ENCODE peak calls at places on chromosomes 4 and X, in nine cellular contexts. One of them, this sample, is unnamed.

GRCh38 chr4:38560340-38560739 is 103.7 kb upstream of the KLF3 start:
- DNase-seq in KBM-7: no peak
- DNase-seq in right lobe of liver: no peak
- DNase-seq in NCI-H2029: no peak
- DNase-seq in activated naive CD4-positive, alpha-beta T cell treated with Interleukin-2 at 50 U/mL for 16 hours: no peak
- DNase-seq in brain microvascular endothelial cell: no peak
- DNase-seq in body of pancreas: no peak
- DNase-seq in sciatic nerve: no peak
- DNase-seq in T47D: no peak
- DNase-seq in this sample: no peak

GRCh38 chr4:183580849-183581248 is 76.0 kb downstream of the ING2 start:
- DNase-seq in KBM-7: no peak
- DNase-seq in right lobe of liver: no peak
- DNase-seq in NCI-H2029: no peak
- DNase-seq in activated naive CD4-positive, alpha-beta T cell treated with Interleukin-2 at 50 U/mL for 16 hours: no peak
- DNase-seq in brain microvascular endothelial cell: no peak
- DNase-seq in body of pancreas: no peak
- DNase-seq in sciatic nerve: no peak
- DNase-seq in T47D: no peak
- DNase-seq in this sample: no peak

GRCh38 chr4:159227984-159228383 is 125.1 kb downstream of the RAPGEF2 start:
- DNase-seq in KBM-7: no peak
- DNase-seq in right lobe of liver: peak
- DNase-seq in NCI-H2029: no peak
- DNase-seq in activated naive CD4-positive, alpha-beta T cell treated with Interleukin-2 at 50 U/mL for 16 hours: no peak
- DNase-seq in brain microvascular endothelial cell: peak
- DNase-seq in body of pancreas: peak
- DNase-seq in sciatic nerve: peak
- DNase-seq in T47D: peak
- DNase-seq in this sample: no peak

GRCh38 chr4:88148560-88148959 is 9.9 kb downstream of the ABCG2 start:
- DNase-seq in KBM-7: no peak
- DNase-seq in right lobe of liver: no peak
- DNase-seq in NCI-H2029: no peak
- DNase-seq in activated naive CD4-positive, alpha-beta T cell treated with Interleukin-2 at 50 U/mL for 16 hours: no peak
- DNase-seq in brain microvascular endothelial cell: no peak
- DNase-seq in body of pancreas: no peak
- DNase-seq in sciatic nerve: no peak
- DNase-seq in T47D: no peak
- DNase-seq in this sample: no peak

GRCh38 chrX:8731579-8732395 is at the start of gene ANOS1:
- DNase-seq in KBM-7: no peak
- DNase-seq in right lobe of liver: peak
- DNase-seq in NCI-H2029: no peak
- DNase-seq in activated naive CD4-positive, alpha-beta T cell treated with Interleukin-2 at 50 U/mL for 16 hours: no peak
- DNase-seq in brain microvascular endothelial cell: no peak
- DNase-seq in body of pancreas: peak
- DNase-seq in sciatic nerve: peak
- DNase-seq in T47D: peak
- DNase-seq in this sample: no peak

GRCh38 chr4:88320780-88321373 is 36.5 kb upstream of the PPM1K start:
- DNase-seq in KBM-7: peak
- DNase-seq in right lobe of liver: no peak
- DNase-seq in NCI-H2029: no peak
- DNase-seq in activated naive CD4-positive, alpha-beta T cell treated with Interleukin-2 at 50 U/mL for 16 hours: peak
- DNase-seq in brain microvascular endothelial cell: peak
- DNase-seq in body of pancreas: no peak
- DNase-seq in sciatic nerve: no peak
- DNase-seq in T47D: peak
- DNase-seq in this sample: peak

GRCh38 chrX:15908891-15909290 is 54.3 kb upstream of the AP1S2 start:
- DNase-seq in KBM-7: no peak
- DNase-seq in right lobe of liver: no peak
- DNase-seq in NCI-H2029: no peak
- DNase-seq in activated naive CD4-positive, alpha-beta T cell treated with Interleukin-2 at 50 U/mL for 16 hours: no peak
- DNase-seq in brain microvascular endothelial cell: no peak
- DNase-seq in body of pancreas: no peak
- DNase-seq in sciatic nerve: no peak
- DNase-seq in T47D: no peak
- DNase-seq in this sample: no peak

GRCh38 chr4:5658992-5659391 is 49.4 kb downstream of the EVC2 start:
- DNase-seq in KBM-7: no peak
- DNase-seq in right lobe of liver: no peak
- DNase-seq in NCI-H2029: no peak
- DNase-seq in activated naive CD4-positive, alpha-beta T cell treated with Interleukin-2 at 50 U/mL for 16 hours: no peak
- DNase-seq in brain microvascular endothelial cell: no peak
- DNase-seq in body of pancreas: no peak
- DNase-seq in sciatic nerve: no peak
- DNase-seq in T47D: no peak
- DNase-seq in this sample: no peak

GRCh38 chr4:162645381-162645780 is 481.6 kb upstream of the FSTL5 start:
- DNase-seq in KBM-7: no peak
- DNase-seq in right lobe of liver: no peak
- DNase-seq in NCI-H2029: no peak
- DNase-seq in activated naive CD4-positive, alpha-beta T cell treated with Interleukin-2 at 50 U/mL for 16 hours: no peak
- DNase-seq in brain microvascular endothelial cell: peak
- DNase-seq in body of pancreas: no peak
- DNase-seq in sciatic nerve: no peak
- DNase-seq in T47D: peak
- DNase-seq in this sample: no peak

GRCh38 chrX:70176938-70177533 is at the start of gene DGAT2L6:
- DNase-seq in KBM-7: peak
- DNase-seq in right lobe of liver: no peak
- DNase-seq in NCI-H2029: no peak
- DNase-seq in activated naive CD4-positive, alpha-beta T cell treated with Interleukin-2 at 50 U/mL for 16 hours: no peak
- DNase-seq in brain microvascular endothelial cell: no peak
- DNase-seq in body of pancreas: no peak
- DNase-seq in sciatic nerve: no peak
- DNase-seq in T47D: no peak
- DNase-seq in this sample: no peak

GRCh38 chr4:167883271-167883670 is 209.1 kb upstream of the ANXA10 start:
- DNase-seq in KBM-7: no peak
- DNase-seq in right lobe of liver: no peak
- DNase-seq in NCI-H2029: no peak
- DNase-seq in activated naive CD4-positive, alpha-beta T cell treated with Interleukin-2 at 50 U/mL for 16 hours: no peak
- DNase-seq in brain microvascular endothelial cell: no peak
- DNase-seq in body of pancreas: no peak
- DNase-seq in sciatic nerve: no peak
- DNase-seq in T47D: peak
- DNase-seq in this sample: no peak

This sample was measured in T-helper 2 cell treated with Interferon-gamma antibody and Interleukin-4, amounts not matched to agents 5 μg/mL and 100 μg/mL, for 36 hours.